ENCODE peak calls at places on chromosomes 12 and 14, in four cellular contexts. D is GM12878, M is K562, E is HepG2. N is an unnamed sample.
A peak's percentile ranks its signal among the peaks of the same experiment; 100 is the strongest.

GRCh38 chr14:51448831-51449665 is 202.7 kb upstream of the FRMD6 start:
- DNase-seq in D (no peak), M (no peak), E (no peak), N (no peak)

GRCh38 chr12:32047357-32047828 is 59.3 kb upstream of the BICD1 start:
- DNase-seq in D (no peak), M (peak; percentile 81), E (no peak), N (no peak)

GRCh38 chr14:68309121-68309520 is 483.7 kb downstream of the ZFP36L1 start:
- DNase-seq in D (no peak), M (no peak), E (no peak), N (no peak)

GRCh38 chr12:638948-639557 is 24.2 kb downstream of the NINJ2 start:
- DNase-seq in D (no peak), M (no peak), E (no peak), N (no peak)

GRCh38 chr12:104846056-104846762 is 111.9 kb downstream of the SLC41A2 start:
- DNase-seq in D (no peak), M (no peak), E (no peak), N (no peak)

GRCh38 chr12:47493801-47494200 is 212.0 kb downstream of the RPAP3 start:
- DNase-seq in D (no peak), M (no peak), E (no peak), N (no peak)

GRCh38 chr12:41576925-41577324 is 388.8 kb downstream of the PDZRN4 start:
- DNase-seq in D (no peak), M (no peak), E (no peak), N (no peak)

GRCh38 chr12:127355061-127355820 is 911.7 kb upstream of the TMEM132C start:
- DNase-seq in D (no peak), M (peak; percentile 53), E (no peak), N (peak; percentile 18)

GRCh38 chr12:50066402-50066801 is 9.0 kb downstream of the ASIC1 start:
- DNase-seq in D (no peak), M (no peak), E (no peak), N (no peak)

GRCh38 chr14:60482743-60483142 is 3.1 kb downstream of the C14orf39 start:
- DNase-seq in D (no peak), M (no peak), E (peak; percentile 1), N (no peak)

GRCh38 chr12:54352891-54353874 is 11.1 kb downstream of the GPR84 start:
- DNase-seq in D (no peak), M (peak; percentile 56), E (no peak), N (no peak)

GRCh38 chr12:49968431-49968830 is 4.3 kb upstream of the AQP6 start:
- DNase-seq in D (no peak), M (no peak), E (no peak), N (no peak)

DNA sequence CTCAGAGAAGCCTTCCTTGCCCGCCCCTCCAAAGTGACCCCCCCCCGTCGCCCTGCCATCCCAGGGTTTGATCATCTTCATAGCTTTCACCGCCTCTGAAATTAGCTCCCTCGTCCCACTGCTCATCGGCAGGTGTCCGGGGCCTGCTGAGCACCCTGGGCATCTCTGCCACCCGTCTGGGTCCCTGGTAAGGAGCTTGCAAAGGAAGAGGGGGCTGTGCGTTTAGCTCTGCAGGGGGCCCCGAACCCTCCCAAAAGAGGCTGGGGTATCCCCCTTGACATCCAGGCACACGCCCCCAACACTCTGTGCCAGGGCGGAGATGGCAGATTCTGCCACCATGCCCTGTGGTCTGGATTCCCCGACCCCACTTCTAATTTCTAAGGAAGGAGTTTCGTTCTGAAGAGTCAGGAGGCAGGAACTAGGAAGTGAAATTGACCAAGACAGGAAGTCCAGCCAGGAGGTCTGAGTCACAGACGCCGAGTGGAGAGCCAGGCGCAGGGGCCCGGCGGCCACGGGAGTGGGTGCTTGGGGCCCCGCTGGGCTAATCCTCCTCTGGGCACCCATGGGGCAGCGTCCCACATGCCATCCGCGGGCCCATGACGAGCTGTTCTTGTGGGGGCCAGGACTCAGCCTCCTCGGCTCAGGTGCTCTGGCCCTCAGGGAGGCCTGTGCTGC is 95.7 kb downstream of the RFLNA start:
- DNase-seq in D (peak; percentile 23), M (no peak), E (no peak), N (no peak)
- TF ChIP-seq TARDBP in D (no peak), M (no peak), E (no peak), N (no peak)

DNA sequence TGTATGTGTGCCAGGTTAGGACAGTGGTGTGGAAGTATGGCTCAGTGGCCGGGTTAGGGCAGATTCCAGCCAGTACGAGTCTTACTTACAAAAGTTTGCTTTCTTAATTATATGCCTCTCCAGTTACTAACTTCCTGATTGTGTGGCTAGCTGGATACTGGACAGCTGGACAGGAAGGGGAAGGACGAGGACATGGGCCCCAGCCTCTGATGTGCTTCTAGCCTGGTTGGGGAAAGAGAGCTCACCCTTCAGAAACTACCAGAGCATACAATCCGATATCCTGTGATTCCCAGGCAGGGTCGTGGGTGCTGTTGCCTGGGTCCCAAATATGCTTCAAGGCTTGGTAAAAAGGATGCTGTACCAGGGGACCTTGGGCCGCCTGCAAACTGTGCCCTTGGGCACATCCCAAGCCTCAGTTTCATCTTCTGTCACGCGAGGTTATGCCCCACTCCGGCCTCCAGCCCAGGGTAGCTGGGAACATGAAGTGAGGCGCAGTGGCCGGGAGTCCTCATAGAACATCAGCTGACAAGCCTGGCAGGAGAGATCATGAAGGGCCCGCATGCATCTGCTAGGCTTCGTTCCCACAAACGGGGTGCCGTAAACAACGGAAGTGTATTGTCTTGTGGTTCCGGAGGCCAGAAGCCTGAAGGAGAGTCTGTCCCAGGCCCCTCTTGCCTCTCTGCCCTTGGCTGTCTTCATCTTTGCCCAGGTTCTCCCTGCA is 23.2 kb upstream of the RIN3 start:
- DNase-seq in D (no peak), M (no peak), E (no peak), N (no peak)
- TF ChIP-seq FOXM1 in D (no peak), M (no peak), E (no peak), N (no peak)

GRCh38 chr12:92927055-92927435 is 2.0 kb downstream of the EEA1 start:
- DNase-seq in D (peak; percentile 44), M (no peak), E (peak; percentile 29), N (no peak)

GRCh38 chr12:92928962-92929915 is at the start of gene EEA1:
- DNase-seq in D (peak; percentile 84), M (peak; percentile 99), E (peak; percentile 91), N (peak; percentile 96)

GRCh38 chr12:92929957-92930356 is 862 bp upstream of the EEA1 start:
- DNase-seq in D (no peak), M (no peak), E (no peak), N (no peak)

GRCh38 chr12:92927436-92928116 is 1.5 kb downstream of the EEA1 start:
- DNase-seq in D (no peak), M (peak; percentile 19), E (peak; percentile 63), N (no peak)

DNA sequence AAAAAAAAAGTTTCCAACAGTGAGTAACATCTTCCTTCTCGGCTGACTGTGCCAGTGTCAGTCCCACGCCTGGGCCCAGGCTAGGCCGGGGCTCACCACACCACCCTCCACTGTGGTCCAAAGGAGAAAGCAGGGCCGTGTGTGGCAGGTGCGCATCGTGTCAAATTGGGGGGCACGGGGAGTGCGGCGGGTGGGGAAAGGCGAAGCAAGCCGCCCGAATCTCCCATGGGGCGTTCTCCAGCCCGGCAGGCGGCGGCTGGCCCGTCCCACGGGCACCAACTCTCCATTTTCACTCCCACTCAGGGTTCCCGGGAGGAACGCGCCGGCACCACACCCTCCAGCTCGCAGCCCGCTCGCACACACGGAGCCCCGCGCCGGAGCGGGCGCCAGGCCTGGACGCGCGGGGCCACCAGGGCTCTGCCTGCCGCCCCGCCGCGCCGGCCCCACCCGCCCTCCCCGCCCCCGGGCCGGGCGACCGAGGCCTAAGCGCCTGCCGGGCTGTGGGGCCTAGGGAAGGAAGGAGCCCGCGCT is 599 bp downstream of the EEA1 start:
- DNase-seq in D (no peak), M (peak; percentile 49), E (no peak), N (peak; percentile 39)
- TF ChIP-seq TARDBP in D (no peak), M (no peak), E (peak; percentile 34), N (no peak)

DNA sequence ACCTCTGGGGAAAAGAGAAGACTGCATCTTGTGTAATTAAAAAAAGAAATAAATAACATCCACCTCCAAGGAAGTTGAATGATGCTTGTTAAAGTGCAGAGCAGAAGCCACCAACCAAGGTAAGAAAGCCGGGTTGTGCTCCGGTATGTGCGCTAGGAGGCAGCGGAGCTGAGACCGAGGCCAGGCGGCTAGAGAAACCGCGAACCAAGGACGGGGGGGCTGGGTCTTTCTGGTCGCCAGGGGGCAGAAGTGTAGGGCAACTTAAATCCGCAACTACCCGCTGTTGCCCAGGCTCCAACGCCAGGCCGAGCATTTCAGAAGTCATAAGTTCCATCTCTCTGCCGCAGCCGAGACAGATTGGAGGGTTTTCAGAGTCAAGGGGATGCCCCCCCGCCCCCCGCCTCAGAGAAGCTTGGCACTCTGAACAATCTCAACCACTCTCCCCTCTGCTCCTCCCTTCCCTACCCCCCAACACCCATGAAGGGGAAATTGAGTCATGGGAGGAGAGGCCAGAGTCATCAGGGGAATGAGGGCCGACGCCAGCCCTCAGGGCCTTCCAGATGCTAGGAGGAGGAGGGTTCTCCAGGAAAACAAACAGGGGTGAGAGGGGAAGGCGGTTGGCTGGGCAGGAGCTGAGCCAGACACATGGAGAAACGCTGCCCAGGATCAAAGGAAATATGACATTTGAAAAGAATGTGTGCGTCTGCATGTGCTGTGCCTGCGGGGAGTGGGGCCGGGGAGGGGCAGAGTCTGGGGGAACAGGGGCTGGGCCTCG is 2.2 kb upstream of the NFATC4 start:
- DNase-seq in D (peak; percentile 38), M (no peak), E (peak; percentile 93), N (peak; percentile 81)
- TF ChIP-seq FOXM1 in D (peak; percentile 13), M (no peak), E (no peak), N (no peak)

GRCh38 chr12:67709367-67709954 is 60.9 kb downstream of the DYRK2 start:
- DNase-seq in D (no peak), M (no peak), E (no peak), N (no peak)
- TF ChIP-seq TARDBP in D (no peak), M (no peak), E (no peak), N (no peak)

N was measured in HEK293T.